ENCODE peak calls at places on chromosome 20, in four cellular contexts. J is WTC11, P is GM12878, U is K562. F is an unnamed sample.

GRCh38 chr20:46169245-46170171 is 51.4 kb downstream of the CD40 start:
- DNase-seq in P (no peak), U (no peak), J (no peak), F (peak)

GRCh38 chr20:5864873-5865582 is 85.3 kb downstream of the TRMT6 start:
- DNase-seq in P (no peak), U (no peak), J (no peak), F (no peak)

GRCh38 chr20:15760217-15760567 is 813.1 kb downstream of the KIF16B start:
- DNase-seq in U (no peak), J (no peak), P (no peak), F (no peak)

GRCh38 chr20:24018796-24019195 is 30.2 kb upstream of the GGTLC1 start:
- DNase-seq in J (no peak), U (no peak), P (no peak), F (no peak)

GRCh38 chr20:36967636-36968035 is 16.1 kb upstream of the SAMHD1 start:
- DNase-seq in P (no peak), U (no peak), J (no peak), F (no peak)

GRCh38 chr20:44211177-44212039 is 837 bp upstream of the OSER1 start:
- DNase-seq in J (no peak), U (no peak), P (no peak), F (peak)

GRCh38 chr20:57667924-57668782 is 41.7 kb downstream of the PMEPA1 start:
- DNase-seq in U (no peak), J (no peak), P (no peak), F (no peak)

GRCh38 chr20:17747431-17747846 is 47.7 kb downstream of the BANF2 start:
- DNase-seq in U (no peak), J (no peak), P (no peak), F (no peak)

GRCh38 chr20:31517373-31517772 is 3.1 kb downstream of the HM13 start:
- DNase-seq in P (no peak), U (peak), J (peak), F (peak)

GRCh38 chr20:44355503-44356352 is at the start of gene HNF4A:
- DNase-seq in U (no peak), J (no peak), P (no peak), F (no peak)

GRCh38 chr20:12311102-12311865 is 393.6 kb downstream of the BTBD3 start:
- DNase-seq in P (no peak), U (no peak), J (no peak), F (no peak)

GRCh38 chr20:47282864-47283263 is 73.6 kb downstream of the ZMYND8 start:
- DNase-seq in P (no peak), U (no peak), J (no peak), F (no peak)

GRCh38 chr20:5056801-5057599 is 55.7 kb upstream of the SLC23A2 start:
- DNase-seq in J (peak), P (peak), U (peak), F (no peak)

GRCh38 chr20:4820833-4821518 is 99.3 kb downstream of the PRND start:
- DNase-seq in U (no peak), J (no peak), P (no peak), F (no peak)

GRCh38 chr20:52313335-52313963 is 121.9 kb upstream of the ZFP64 start:
- DNase-seq in U (no peak), P (no peak), J (peak), F (peak)

GRCh38 chr20:38674178-38675133 is 49.8 kb upstream of the SLC32A1 start:
- DNase-seq in U (peak), P (no peak), J (peak), F (peak)

GRCh38 chr20:24470782-24471582 is 1.6 kb downstream of the SYNDIG1 start:
- DNase-seq in J (peak), P (no peak), U (no peak), F (no peak)

GRCh38 chr20:46715292-46715756 is 5.9 kb downstream of the SLC2A10 start:
- DNase-seq in J (peak), P (no peak), U (no peak), F (no peak)

GRCh38 chr20:50438986-50439407 is 71.2 kb upstream of the PTPN1 start:
- DNase-seq in P (no peak), J (no peak), U (peak), F (no peak)

GRCh38 chr20:58803533-58803932 is 47.2 kb downstream of the GNAS-AS1 start:
- DNase-seq in U (no peak), J (no peak), P (no peak), F (no peak)

GRCh38 chr20:41191562-41192500 is 54.5 kb downstream of the PLCG1 start:
- DNase-seq in U (no peak), P (no peak), J (no peak), F (no peak)

GRCh38 chr20:57514273-57514751 is 10.6 kb downstream of the CTCFL start:
- DNase-seq in P (no peak), U (peak), J (peak), F (peak)

GRCh38 chr20:668638-669037 is 7.0 kb downstream of the SCRT2 start:
- DNase-seq in P (no peak), J (peak), U (no peak), F (no peak)

GRCh38 chr20:666877-667276 is 8.7 kb downstream of the SCRT2 start:
- DNase-seq in J (no peak), P (no peak), U (no peak), F (no peak)

GRCh38 chr20:668050-668449 is 7.6 kb downstream of the SCRT2 start:
- DNase-seq in U (no peak), J (no peak), P (no peak), F (no peak)

GRCh38 chr20:669573-669972 is 6.0 kb downstream of the SCRT2 start:
- DNase-seq in J (no peak), P (no peak), U (no peak), F (no peak)

GRCh38 chr20:667351-668034 is 8.1 kb downstream of the SCRT2 start:
- DNase-seq in J (peak), P (no peak), U (peak), F (peak)
- TF ChIP-seq USF1 in J (no peak), P (no peak), U (no peak), F (no peak)

GRCh38 chr20:49039854-49040253 is 6.3 kb upstream of the CSE1L start:
- DNase-seq in P (no peak), U (no peak), J (no peak), F (no peak)

GRCh38 chr20:49046087-49046900 is at the start of gene CSE1L:
- DNase-seq in J (peak), U (peak), P (peak), F (peak)

GRCh38 chr20:49043000-49043399 is 3.1 kb upstream of the CSE1L start:
- DNase-seq in J (no peak), U (no peak), P (no peak), F (no peak)

GRCh38 chr20:49045440-49046086 is 549 bp upstream of the CSE1L start:
- DNase-seq in P (no peak), U (peak), J (peak), F (peak)
- TF ChIP-seq USF1 in P (no peak), U (no peak), J (no peak), F (no peak)

GRCh38 chr20:62007127-62007647 is 58.5 kb downstream of the TAF4 start:
- DNase-seq in J (no peak), U (no peak), P (no peak), F (no peak)
- TF ChIP-seq USF1 in J (no peak), U (no peak), P (no peak), F (no peak)

GRCh38 chr20:2871111-2871465 is 2.2 kb upstream of the PTPRA start:
- DNase-seq in P (no peak), U (peak), J (no peak), F (no peak)

GRCh38 chr20:2873747-2874041 is 413 bp downstream of the PTPRA start:
- DNase-seq in J (peak), U (peak), P (no peak), F (peak)

GRCh38 chr20:2873010-2873746 is at the start of gene PTPRA:
- DNase-seq in P (peak), J (peak), U (peak), F (peak)

GRCh38 chr20:2872304-2873009 is 824 bp upstream of the PTPRA start:
- DNase-seq in U (peak), P (peak), J (peak), F (peak)

DNA sequence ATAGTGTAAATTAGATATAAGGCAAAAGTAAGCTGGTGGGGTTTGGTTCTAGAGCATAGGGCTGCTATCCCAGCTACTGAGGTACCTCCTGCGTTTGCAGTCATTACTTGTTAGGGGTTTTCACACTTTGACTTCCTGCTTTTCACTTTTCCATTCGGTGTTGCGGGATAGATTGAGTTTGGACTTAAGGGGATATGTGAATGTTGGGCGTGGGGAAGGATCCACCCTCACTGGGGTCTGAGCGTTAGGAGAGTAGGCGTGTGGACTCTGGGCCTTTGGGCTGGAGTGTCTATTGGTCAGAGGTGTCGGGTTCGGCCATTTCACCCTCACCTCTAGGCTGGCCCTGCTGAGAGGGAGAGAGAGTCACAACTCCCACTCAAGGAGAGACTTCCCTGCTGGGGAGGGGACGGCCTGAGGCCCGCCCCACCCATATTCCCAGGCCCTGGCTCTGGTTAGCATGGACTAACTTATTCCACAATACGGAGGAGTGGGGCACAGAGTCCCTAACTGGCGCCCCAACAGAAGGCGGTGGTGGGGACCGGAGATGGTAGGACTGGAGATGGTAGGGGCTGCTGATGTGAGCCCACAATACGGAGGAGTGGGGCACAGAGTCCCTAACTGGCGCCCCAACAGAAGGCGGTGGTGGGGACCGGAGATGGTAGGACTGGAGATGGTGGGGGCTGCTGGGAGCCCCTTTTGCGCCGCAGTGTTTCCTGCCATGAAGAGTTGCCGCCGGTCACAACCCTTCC is 1.6 kb upstream of the PTPRA start:
- DNase-seq in P (no peak), U (peak), J (no peak), F (no peak)
- TF ChIP-seq USF1 in P (no peak), U (no peak), J (no peak), F (no peak)

GRCh38 chr20:25525295-25525694 is 60.0 kb downstream of the NINL start:
- DNase-seq in J (no peak), P (no peak), U (no peak), F (no peak)
- TF ChIP-seq USF1 in J (no peak), P (no peak), U (no peak), F (no peak)

GRCh38 chr20:20593447-20594170 is 118.8 kb downstream of the RALGAPA2 start:
- DNase-seq in J (peak), U (peak), P (no peak), F (peak)
- TF ChIP-seq USF1 in J (no peak), U (no peak), P (no peak), F (no peak)

GRCh38 chr20:64112691-64113443 is 5.5 kb upstream of the NPBWR2 start:
- DNase-seq in U (no peak), J (peak), P (no peak), F (peak)
- TF ChIP-seq USF1 in U (no peak), J (no peak), P (no peak), F (no peak)

F was measured in SK-N-SH.